ENCODE peak calls at places on chromosomes 13 and 19, in nine cellular contexts. One of them, this sample, is unnamed.

GRCh38 chr13:112729408-112729807 is 39.6 kb downstream of the ATP11A start:
- DNase-seq in activated CD4-positive, alpha-beta T cell treated with anti-CD3 and anti-CD28 coated beads, Interleukin-2, amount 50 U/mL, for 48 hours: no peak
- DNase-seq in activated CD4-positive, CD25-positive, alpha-beta regulatory T cell: no peak
- DNase-seq in Kasumi-1: no peak
- DNase-seq in stimulated activated CD4-positive, alpha-beta T cell treated with anti-CD3 and anti-CD28 coated beads, Interleukin-2, amount 100 ng/mL, for 48 hours: no peak
- DNase-seq in endodermal cell: peak; percentile 44
- DNase-seq in amniotic epithelial cell: peak; percentile 55
- DNase-seq in ELF-1: peak; percentile 48
- DNase-seq in stimulated activated CD8-positive, alpha-beta memory T cell treated with anti-CD3 and anti-CD28 coated beads, Interleukin-4, amount 100 ng/mL, for 48 hours: no peak
- DNase-seq in this sample: no peak

GRCh38 chr13:33454844-33455256 is 169.3 kb upstream of the STARD13 start:
- DNase-seq in activated CD4-positive, alpha-beta T cell treated with anti-CD3 and anti-CD28 coated beads, Interleukin-2, amount 50 U/mL, for 48 hours: no peak
- DNase-seq in activated CD4-positive, CD25-positive, alpha-beta regulatory T cell: no peak
- DNase-seq in Kasumi-1: no peak
- DNase-seq in stimulated activated CD4-positive, alpha-beta T cell treated with anti-CD3 and anti-CD28 coated beads, Interleukin-2, amount 100 ng/mL, for 48 hours: no peak
- DNase-seq in endodermal cell: no peak
- DNase-seq in amniotic epithelial cell: no peak
- DNase-seq in ELF-1: no peak
- DNase-seq in stimulated activated CD8-positive, alpha-beta memory T cell treated with anti-CD3 and anti-CD28 coated beads, Interleukin-4, amount 100 ng/mL, for 48 hours: no peak
- DNase-seq in this sample: no peak

GRCh38 chr19:34662919-34663318 is 14.0 kb downstream of the SCGB2B2 start:
- DNase-seq in activated CD4-positive, alpha-beta T cell treated with anti-CD3 and anti-CD28 coated beads, Interleukin-2, amount 50 U/mL, for 48 hours: peak; percentile 13
- DNase-seq in activated CD4-positive, CD25-positive, alpha-beta regulatory T cell: no peak
- DNase-seq in Kasumi-1: peak; percentile 27
- DNase-seq in stimulated activated CD4-positive, alpha-beta T cell treated with anti-CD3 and anti-CD28 coated beads, Interleukin-2, amount 100 ng/mL, for 48 hours: peak; percentile 13
- DNase-seq in endodermal cell: peak; percentile 74
- DNase-seq in amniotic epithelial cell: no peak
- DNase-seq in ELF-1: peak; percentile 28
- DNase-seq in stimulated activated CD8-positive, alpha-beta memory T cell treated with anti-CD3 and anti-CD28 coated beads, Interleukin-4, amount 100 ng/mL, for 48 hours: peak; percentile 37
- DNase-seq in this sample: peak; percentile 32

GRCh38 chr13:109154546-109154945 is 525.1 kb downstream of the MYO16 start:
- DNase-seq in activated CD4-positive, alpha-beta T cell treated with anti-CD3 and anti-CD28 coated beads, Interleukin-2, amount 50 U/mL, for 48 hours: no peak
- DNase-seq in activated CD4-positive, CD25-positive, alpha-beta regulatory T cell: no peak
- DNase-seq in Kasumi-1: no peak
- DNase-seq in stimulated activated CD4-positive, alpha-beta T cell treated with anti-CD3 and anti-CD28 coated beads, Interleukin-2, amount 100 ng/mL, for 48 hours: no peak
- DNase-seq in endodermal cell: no peak
- DNase-seq in amniotic epithelial cell: peak; percentile 60
- DNase-seq in ELF-1: no peak
- DNase-seq in stimulated activated CD8-positive, alpha-beta memory T cell treated with anti-CD3 and anti-CD28 coated beads, Interleukin-4, amount 100 ng/mL, for 48 hours: no peak
- DNase-seq in this sample: no peak

GRCh38 chr19:50387868-50388245 is 3.7 kb downstream of the POLD1 start:
- DNase-seq in activated CD4-positive, alpha-beta T cell treated with anti-CD3 and anti-CD28 coated beads, Interleukin-2, amount 50 U/mL, for 48 hours: no peak
- DNase-seq in activated CD4-positive, CD25-positive, alpha-beta regulatory T cell: no peak
- DNase-seq in Kasumi-1: no peak
- DNase-seq in stimulated activated CD4-positive, alpha-beta T cell treated with anti-CD3 and anti-CD28 coated beads, Interleukin-2, amount 100 ng/mL, for 48 hours: no peak
- DNase-seq in endodermal cell: no peak
- DNase-seq in amniotic epithelial cell: no peak
- DNase-seq in ELF-1: no peak
- DNase-seq in stimulated activated CD8-positive, alpha-beta memory T cell treated with anti-CD3 and anti-CD28 coated beads, Interleukin-4, amount 100 ng/mL, for 48 hours: no peak
- DNase-seq in this sample: no peak

GRCh38 chr13:44620057-44620456 is 43.9 kb upstream of the TSC22D1 start:
- DNase-seq in activated CD4-positive, alpha-beta T cell treated with anti-CD3 and anti-CD28 coated beads, Interleukin-2, amount 50 U/mL, for 48 hours: no peak
- DNase-seq in activated CD4-positive, CD25-positive, alpha-beta regulatory T cell: no peak
- DNase-seq in Kasumi-1: no peak
- DNase-seq in stimulated activated CD4-positive, alpha-beta T cell treated with anti-CD3 and anti-CD28 coated beads, Interleukin-2, amount 100 ng/mL, for 48 hours: no peak
- DNase-seq in endodermal cell: no peak
- DNase-seq in amniotic epithelial cell: peak; percentile 71
- DNase-seq in ELF-1: no peak
- DNase-seq in stimulated activated CD8-positive, alpha-beta memory T cell treated with anti-CD3 and anti-CD28 coated beads, Interleukin-4, amount 100 ng/mL, for 48 hours: no peak
- DNase-seq in this sample: no peak

GRCh38 chr13:63433546-63434150 is 2018.0 kb upstream of the PCDH20 start:
- DNase-seq in activated CD4-positive, alpha-beta T cell treated with anti-CD3 and anti-CD28 coated beads, Interleukin-2, amount 50 U/mL, for 48 hours: no peak
- DNase-seq in activated CD4-positive, CD25-positive, alpha-beta regulatory T cell: no peak
- DNase-seq in Kasumi-1: no peak
- DNase-seq in stimulated activated CD4-positive, alpha-beta T cell treated with anti-CD3 and anti-CD28 coated beads, Interleukin-2, amount 100 ng/mL, for 48 hours: no peak
- DNase-seq in endodermal cell: no peak
- DNase-seq in amniotic epithelial cell: peak; percentile 39
- DNase-seq in ELF-1: no peak
- DNase-seq in stimulated activated CD8-positive, alpha-beta memory T cell treated with anti-CD3 and anti-CD28 coated beads, Interleukin-4, amount 100 ng/mL, for 48 hours: no peak
- DNase-seq in this sample: no peak

GRCh38 chr13:57044910-57045309 is 95.8 kb upstream of the PRR20A start:
- DNase-seq in activated CD4-positive, alpha-beta T cell treated with anti-CD3 and anti-CD28 coated beads, Interleukin-2, amount 50 U/mL, for 48 hours: no peak
- DNase-seq in activated CD4-positive, CD25-positive, alpha-beta regulatory T cell: no peak
- DNase-seq in Kasumi-1: no peak
- DNase-seq in stimulated activated CD4-positive, alpha-beta T cell treated with anti-CD3 and anti-CD28 coated beads, Interleukin-2, amount 100 ng/mL, for 48 hours: no peak
- DNase-seq in endodermal cell: no peak
- DNase-seq in amniotic epithelial cell: no peak
- DNase-seq in ELF-1: no peak
- DNase-seq in stimulated activated CD8-positive, alpha-beta memory T cell treated with anti-CD3 and anti-CD28 coated beads, Interleukin-4, amount 100 ng/mL, for 48 hours: no peak
- DNase-seq in this sample: no peak

GRCh38 chr19:39603825-39604224 is 1.5 kb downstream of the LGALS13 start:
- DNase-seq in activated CD4-positive, alpha-beta T cell treated with anti-CD3 and anti-CD28 coated beads, Interleukin-2, amount 50 U/mL, for 48 hours: no peak
- DNase-seq in activated CD4-positive, CD25-positive, alpha-beta regulatory T cell: no peak
- DNase-seq in Kasumi-1: no peak
- DNase-seq in stimulated activated CD4-positive, alpha-beta T cell treated with anti-CD3 and anti-CD28 coated beads, Interleukin-2, amount 100 ng/mL, for 48 hours: no peak
- DNase-seq in endodermal cell: no peak
- DNase-seq in amniotic epithelial cell: no peak
- DNase-seq in ELF-1: no peak
- DNase-seq in stimulated activated CD8-positive, alpha-beta memory T cell treated with anti-CD3 and anti-CD28 coated beads, Interleukin-4, amount 100 ng/mL, for 48 hours: no peak
- DNase-seq in this sample: no peak

GRCh38 chr19:8332976-8333770 is 9.9 kb downstream of the KANK3 start:
- DNase-seq in activated CD4-positive, alpha-beta T cell treated with anti-CD3 and anti-CD28 coated beads, Interleukin-2, amount 50 U/mL, for 48 hours: no peak
- DNase-seq in activated CD4-positive, CD25-positive, alpha-beta regulatory T cell: no peak
- DNase-seq in Kasumi-1: no peak
- DNase-seq in stimulated activated CD4-positive, alpha-beta T cell treated with anti-CD3 and anti-CD28 coated beads, Interleukin-2, amount 100 ng/mL, for 48 hours: no peak
- DNase-seq in endodermal cell: peak; percentile 68
- DNase-seq in amniotic epithelial cell: no peak
- DNase-seq in ELF-1: no peak
- DNase-seq in stimulated activated CD8-positive, alpha-beta memory T cell treated with anti-CD3 and anti-CD28 coated beads, Interleukin-4, amount 100 ng/mL, for 48 hours: no peak
- DNase-seq in this sample: no peak

GRCh38 chr13:38821753-38822551 is 135.1 kb downstream of the FREM2 start:
- DNase-seq in activated CD4-positive, alpha-beta T cell treated with anti-CD3 and anti-CD28 coated beads, Interleukin-2, amount 50 U/mL, for 48 hours: no peak
- DNase-seq in activated CD4-positive, CD25-positive, alpha-beta regulatory T cell: no peak
- DNase-seq in Kasumi-1: no peak
- DNase-seq in stimulated activated CD4-positive, alpha-beta T cell treated with anti-CD3 and anti-CD28 coated beads, Interleukin-2, amount 100 ng/mL, for 48 hours: no peak
- DNase-seq in endodermal cell: no peak
- DNase-seq in amniotic epithelial cell: no peak
- DNase-seq in ELF-1: peak; percentile 55
- DNase-seq in stimulated activated CD8-positive, alpha-beta memory T cell treated with anti-CD3 and anti-CD28 coated beads, Interleukin-4, amount 100 ng/mL, for 48 hours: no peak
- DNase-seq in this sample: no peak